ENCODE peak calls at places on chromosomes 2 and 18, in eight cellular contexts. R, U, H, S, I, Q, Y and B are unnamed samples.

GRCh38 chr2:171432969-171433762 is 624 bp downstream of the METTL8 start:
- DNase-seq in Q (peak), I (no peak), U (peak), Y (peak), R (no peak), H (no peak), S (peak), B (peak)

GRCh38 chr2:136175466-136175865 is 57.5 kb upstream of the CXCR4 start:
- DNase-seq in R (no peak), H (no peak), Q (no peak), S (no peak), Y (no peak), I (no peak), U (no peak), B (no peak)

GRCh38 chr2:40725950-40726349 is 274.1 kb upstream of the SLC8A1 start:
- DNase-seq in U (no peak), H (no peak), S (no peak), Y (no peak), Q (no peak), R (no peak), I (no peak), B (no peak)

GRCh38 chr2:129894616-129895015 is 84.8 kb upstream of the RAB6C start:
- DNase-seq in S (no peak), R (no peak), U (no peak), H (no peak), Q (no peak), Y (peak), I (no peak), B (no peak)

GRCh38 chr2:145764631-145765030 is 1244.7 kb upstream of the ZEB2 start:
- DNase-seq in Y (no peak), R (peak), U (no peak), S (no peak), I (no peak), H (no peak), Q (no peak), B (peak)

GRCh38 chr18:31721596-31721995 is 37.2 kb upstream of the B4GALT6 start:
- DNase-seq in R (no peak), S (no peak), Y (no peak), I (no peak), U (no peak), Q (no peak), H (no peak), B (no peak)

GRCh38 chr2:151824886-151825285 is 3.3 kb downstream of the ARL5A start:
- DNase-seq in S (no peak), H (no peak), R (no peak), U (no peak), Y (no peak), Q (no peak), I (no peak), B (no peak)

GRCh38 chr18:80006726-80007125 is 18.4 kb upstream of the TXNL4A start:
- DNase-seq in H (no peak), Q (no peak), U (no peak), R (no peak), Y (no peak), S (no peak), I (no peak), B (no peak)

GRCh38 chr2:101981484-101981883 is 10.3 kb upstream of the IL1R2 start:
- DNase-seq in Q (no peak), Y (no peak), I (peak), U (no peak), H (no peak), R (no peak), S (no peak), B (no peak)

GRCh38 chr2:20438334-20439192 is 8.3 kb upstream of the RHOB start:
- DNase-seq in R (no peak), I (no peak), Y (no peak), Q (no peak), S (no peak), U (peak), H (no peak), B (no peak)

GRCh38 chr18:49857708-49858107 is 44.4 kb upstream of the ACAA2 start:
- DNase-seq in U (no peak), S (no peak), R (no peak), Y (no peak), I (no peak), Q (no peak), H (no peak), B (peak)

GRCh38 chr2:194591192-194591591 is 1065.8 kb upstream of the SLC39A10 start:
- DNase-seq in U (no peak), S (no peak), Q (no peak), H (no peak), R (no peak), I (no peak), Y (no peak), B (no peak)

GRCh38 chr2:96987264-96987909 is 1.0 kb upstream of the FAM178B start:
- DNase-seq in H (no peak), I (no peak), Q (no peak), S (no peak), U (no peak), R (no peak), Y (no peak), B (no peak)

GRCh38 chr2:162244559-162245031 is 1.4 kb upstream of the FAP start:
- DNase-seq in I (no peak), R (no peak), Y (peak), U (peak), S (no peak), H (no peak), Q (no peak), B (no peak)

GRCh38 chr2:114517580-114517979 is 75.1 kb downstream of the DPP10 start:
- DNase-seq in S (no peak), U (no peak), I (no peak), Y (no peak), Q (no peak), R (no peak), H (no peak), B (no peak)

GRCh38 chr18:45664824-45665763 is 49.8 kb downstream of the SLC14A2 start:
- DNase-seq in Y (peak), I (peak), U (peak), R (peak), H (peak), Q (peak), S (peak), B (peak)

GRCh38 chr2:240469239-240469636 is 33.8 kb downstream of the GPC1 start:
- DNase-seq in Y (peak), I (no peak), S (no peak), H (no peak), Q (no peak), U (no peak), R (no peak), B (no peak)

GRCh38 chr2:122528061-122528460 is 772.6 kb downstream of the TSN start:
- DNase-seq in Y (no peak), I (no peak), H (no peak), R (no peak), Q (no peak), S (no peak), U (no peak), B (no peak)

GRCh38 chr2:86631846-86632485 is 8.3 kb upstream of the RNF103 start:
- DNase-seq in H (no peak), Q (no peak), U (peak), R (no peak), I (no peak), S (no peak), Y (no peak), B (no peak)

GRCh38 chr2:53051157-53051556 is 716.4 kb upstream of the CHAC2 start:
- DNase-seq in S (no peak), U (no peak), R (no peak), Y (no peak), I (no peak), Q (no peak), H (no peak), B (no peak)

GRCh38 chr2:135783416-135783815 is 41.8 kb downstream of the UBXN4 start:
- DNase-seq in H (no peak), U (no peak), Q (no peak), S (no peak), Y (no peak), I (no peak), R (no peak), B (no peak)

GRCh38 chr18:62585274-62586147 is 62.7 kb downstream of the ZCCHC2 start:
- DNase-seq in H (no peak), R (no peak), U (no peak), S (peak), Q (no peak), I (no peak), Y (no peak), B (no peak)

GRCh38 chr2:196169521-196169920 is 1.9 kb downstream of the STK17B start:
- DNase-seq in Q (no peak), R (no peak), S (no peak), H (no peak), U (peak), Y (no peak), I (no peak), B (no peak)

GRCh38 chr2:20391951-20392699 is 41.5 kb upstream of the PUM2 start:
- DNase-seq in Q (no peak), U (no peak), R (peak), Y (no peak), H (no peak), S (no peak), I (no peak), B (no peak)

GRCh38 chr2:66987747-66988146 is 409.4 kb upstream of the ETAA1 start:
- DNase-seq in H (no peak), S (no peak), I (no peak), U (no peak), Q (no peak), Y (no peak), R (no peak), B (peak)

GRCh38 chr18:4821801-4822200 is 366.7 kb upstream of the DLGAP1 start:
- DNase-seq in S (no peak), Q (no peak), H (no peak), R (no peak), I (no peak), U (no peak), Y (no peak), B (no peak)

GRCh38 chr18:45505497-45506206 is 109.6 kb upstream of the SLC14A2 start:
- DNase-seq in R (peak), Q (no peak), U (no peak), I (no peak), S (no peak), H (no peak), Y (no peak), B (peak)

GRCh38 chr2:197498937-197499593 is 575 bp downstream of the HSPD1 start:
- DNase-seq in U (peak), Y (peak), H (peak), R (no peak), S (peak), Q (peak), I (peak), B (no peak)

GRCh38 chr2:73979686-73980085 is 5.0 kb upstream of the TET3 start:
- DNase-seq in I (no peak), Q (no peak), H (no peak), R (no peak), U (peak), Y (no peak), S (no peak), B (no peak)